ENCODE peak calls at places on chromosome 2, in ten cellular contexts. One of them, this sample, is unnamed.

GRCh38 chr2:240603846-240604245 is 17.3 kb downstream of the CAPN10 start:
- DNase-seq in MCF 10A: no peak
- DNase-seq in ELF-1: no peak
- DNase-seq in NCI-H2081: no peak
- DNase-seq in NCI-H524: no peak
- DNase-seq in activated gamma-delta T cell treated with anti-CD3 and anti-CD28 coated beads, Interleukin-2, amount 50 U/mL, for 16 hours: no peak
- DNase-seq in HCEC 1CT: no peak
- DNase-seq in activated T-cell treated with anti-CD3 and anti-CD28 coated beads, Interleukin-2, amount 50 U/mL, for 1 hour: peak
- DNase-seq in lung microvascular endothelial cell: no peak
- DNase-seq in fibroblast of pulmonary artery: no peak
- DNase-seq in this sample: no peak

GRCh38 chr2:105237045-105237765 is 4.3 kb upstream of the GPR45 start:
- DNase-seq in MCF 10A: no peak
- DNase-seq in ELF-1: no peak
- DNase-seq in NCI-H2081: no peak
- DNase-seq in NCI-H524: no peak
- DNase-seq in activated gamma-delta T cell treated with anti-CD3 and anti-CD28 coated beads, Interleukin-2, amount 50 U/mL, for 16 hours: no peak
- DNase-seq in HCEC 1CT: no peak
- DNase-seq in activated T-cell treated with anti-CD3 and anti-CD28 coated beads, Interleukin-2, amount 50 U/mL, for 1 hour: peak
- DNase-seq in lung microvascular endothelial cell: peak
- DNase-seq in fibroblast of pulmonary artery: no peak
- DNase-seq in this sample: no peak

GRCh38 chr2:186605041-186605440 is 15.2 kb downstream of the ITGAV start:
- DNase-seq in MCF 10A: no peak
- DNase-seq in ELF-1: peak
- DNase-seq in NCI-H2081: no peak
- DNase-seq in NCI-H524: no peak
- DNase-seq in activated gamma-delta T cell treated with anti-CD3 and anti-CD28 coated beads, Interleukin-2, amount 50 U/mL, for 16 hours: no peak
- DNase-seq in HCEC 1CT: no peak
- DNase-seq in activated T-cell treated with anti-CD3 and anti-CD28 coated beads, Interleukin-2, amount 50 U/mL, for 1 hour: no peak
- DNase-seq in lung microvascular endothelial cell: peak
- DNase-seq in fibroblast of pulmonary artery: no peak
- DNase-seq in this sample: no peak

GRCh38 chr2:2466534-2466933 is 135.5 kb upstream of the MYT1L start:
- DNase-seq in MCF 10A: no peak
- DNase-seq in ELF-1: no peak
- DNase-seq in NCI-H2081: no peak
- DNase-seq in NCI-H524: no peak
- DNase-seq in activated gamma-delta T cell treated with anti-CD3 and anti-CD28 coated beads, Interleukin-2, amount 50 U/mL, for 16 hours: no peak
- DNase-seq in HCEC 1CT: no peak
- DNase-seq in activated T-cell treated with anti-CD3 and anti-CD28 coated beads, Interleukin-2, amount 50 U/mL, for 1 hour: no peak
- DNase-seq in lung microvascular endothelial cell: no peak
- DNase-seq in fibroblast of pulmonary artery: no peak
- DNase-seq in this sample: no peak

GRCh38 chr2:30346475-30347169 is 100.4 kb upstream of the LCLAT1 start:
- DNase-seq in MCF 10A: no peak
- DNase-seq in ELF-1: peak
- DNase-seq in NCI-H2081: no peak
- DNase-seq in NCI-H524: no peak
- DNase-seq in activated gamma-delta T cell treated with anti-CD3 and anti-CD28 coated beads, Interleukin-2, amount 50 U/mL, for 16 hours: no peak
- DNase-seq in HCEC 1CT: no peak
- DNase-seq in activated T-cell treated with anti-CD3 and anti-CD28 coated beads, Interleukin-2, amount 50 U/mL, for 1 hour: no peak
- DNase-seq in lung microvascular endothelial cell: peak
- DNase-seq in fibroblast of pulmonary artery: peak
- DNase-seq in this sample: no peak

GRCh38 chr2:232008907-232009638 is 47.6 kb downstream of the DIS3L2 start:
- DNase-seq in MCF 10A: no peak
- DNase-seq in ELF-1: no peak
- DNase-seq in NCI-H2081: no peak
- DNase-seq in NCI-H524: no peak
- DNase-seq in activated gamma-delta T cell treated with anti-CD3 and anti-CD28 coated beads, Interleukin-2, amount 50 U/mL, for 16 hours: no peak
- DNase-seq in HCEC 1CT: no peak
- DNase-seq in activated T-cell treated with anti-CD3 and anti-CD28 coated beads, Interleukin-2, amount 50 U/mL, for 1 hour: no peak
- DNase-seq in lung microvascular endothelial cell: no peak
- DNase-seq in fibroblast of pulmonary artery: no peak
- DNase-seq in this sample: no peak

GRCh38 chr2:216030210-216030609 is 16.9 kb upstream of the MREG start:
- DNase-seq in MCF 10A: no peak
- DNase-seq in ELF-1: no peak
- DNase-seq in NCI-H2081: no peak
- DNase-seq in NCI-H524: no peak
- DNase-seq in activated gamma-delta T cell treated with anti-CD3 and anti-CD28 coated beads, Interleukin-2, amount 50 U/mL, for 16 hours: no peak
- DNase-seq in HCEC 1CT: no peak
- DNase-seq in activated T-cell treated with anti-CD3 and anti-CD28 coated beads, Interleukin-2, amount 50 U/mL, for 1 hour: no peak
- DNase-seq in lung microvascular endothelial cell: no peak
- DNase-seq in fibroblast of pulmonary artery: no peak
- DNase-seq in this sample: no peak

GRCh38 chr2:194327196-194327888 is 1329.7 kb upstream of the SLC39A10 start:
- DNase-seq in MCF 10A: no peak
- DNase-seq in ELF-1: no peak
- DNase-seq in NCI-H2081: no peak
- DNase-seq in NCI-H524: no peak
- DNase-seq in activated gamma-delta T cell treated with anti-CD3 and anti-CD28 coated beads, Interleukin-2, amount 50 U/mL, for 16 hours: no peak
- DNase-seq in HCEC 1CT: no peak
- DNase-seq in activated T-cell treated with anti-CD3 and anti-CD28 coated beads, Interleukin-2, amount 50 U/mL, for 1 hour: no peak
- DNase-seq in lung microvascular endothelial cell: no peak
- DNase-seq in fibroblast of pulmonary artery: no peak
- DNase-seq in this sample: no peak

GRCh38 chr2:129812071-129812470 is 167.4 kb upstream of the RAB6C start:
- DNase-seq in MCF 10A: no peak
- DNase-seq in ELF-1: no peak
- DNase-seq in NCI-H2081: no peak
- DNase-seq in NCI-H524: no peak
- DNase-seq in activated gamma-delta T cell treated with anti-CD3 and anti-CD28 coated beads, Interleukin-2, amount 50 U/mL, for 16 hours: no peak
- DNase-seq in HCEC 1CT: no peak
- DNase-seq in activated T-cell treated with anti-CD3 and anti-CD28 coated beads, Interleukin-2, amount 50 U/mL, for 1 hour: no peak
- DNase-seq in lung microvascular endothelial cell: no peak
- DNase-seq in fibroblast of pulmonary artery: no peak
- DNase-seq in this sample: no peak